ENCODE peak calls at places on chromosomes 3 and 15, in nine cellular contexts. K is mesenchymal stem cell, S is endodermal cell, U is MM.1S, T is colonic mucosa, F is IMR-90, D is H9, G is endothelial cell of umbilical vein, B is neural progenitor cell. V is an unnamed sample.
A peak's percentile ranks its signal among the peaks of the same experiment; 100 is the strongest.

GRCh38 chr3:129503387-129504010 is 24.9 kb upstream of the RHO start:
- DNase-seq in T (no peak), F (peak; percentile 57), K (peak; percentile 22), G (no peak), D (no peak), U (no peak), B (no peak), S (no peak), V (no peak)

GRCh38 chr3:51668756-51669155 is 2.3 kb upstream of the TEX264 start:
- DNase-seq in G (no peak), K (peak; percentile 27), T (no peak), S (no peak), U (no peak), F (peak; percentile 58), D (no peak), B (no peak), V (no peak)

GRCh38 chr3:13193320-13194284 is 120.4 kb upstream of the IQSEC1 start:
- DNase-seq in T (no peak), F (no peak), U (no peak), G (no peak), K (no peak), D (no peak), B (peak; percentile 45), S (no peak), V (no peak)

GRCh38 chr3:126412841-126413692 is 18.4 kb downstream of the CFAP100 start:
- DNase-seq in F (no peak), K (no peak), G (no peak), U (no peak), D (no peak), T (no peak), S (peak; percentile 37), B (no peak), V (peak; percentile 3)

GRCh38 chr3:169278092-169278491 is 385.4 kb downstream of the MECOM start:
- DNase-seq in K (no peak), T (no peak), G (no peak), B (no peak), D (no peak), U (no peak), S (no peak), F (no peak), V (no peak)

GRCh38 chr3:46442591-46443530 is 21.8 kb downstream of the LTF start:
- DNase-seq in F (no peak), K (peak; percentile 47), B (peak; percentile 60), G (no peak), D (no peak), T (peak; percentile 64), S (peak; percentile 64), U (no peak), V (peak; percentile 46)

GRCh38 chr3:36814776-36815175 is 50.4 kb upstream of the DCLK3 start:
- DNase-seq in D (no peak), G (no peak), T (no peak), B (no peak), K (no peak), S (peak; percentile 44), F (no peak), U (no peak), V (no peak)

GRCh38 chr3:194937751-194938358 is 252.2 kb downstream of the FAM43A start:
- DNase-seq in G (no peak), D (no peak), K (no peak), T (peak; percentile 17), S (no peak), F (no peak), B (no peak), U (no peak), V (no peak)

GRCh38 chr3:46926871-46927717 is 49.5 kb downstream of the CCDC12 start:
- DNase-seq in U (peak; percentile 61), B (no peak), G (peak; percentile 45), T (peak; percentile 42), D (no peak), S (no peak), K (no peak), F (no peak), V (no peak)

GRCh38 chr15:74599156-74599555 is 16.5 kb upstream of the CLK3 start:
- DNase-seq in S (no peak), B (no peak), T (no peak), K (no peak), G (no peak), F (no peak), U (no peak), D (no peak), V (no peak)

GRCh38 chr3:23481660-23482278 is 278.6 kb downstream of the UBE2E2 start:
- DNase-seq in D (no peak), T (no peak), S (no peak), G (no peak), U (no peak), F (no peak), K (peak; percentile 21), B (no peak), V (peak; percentile 34)

GRCh38 chr3:71641669-71642068 is 58.1 kb upstream of the FOXP1 start:
- DNase-seq in F (peak; percentile 7), G (no peak), T (no peak), B (no peak), U (no peak), K (no peak), S (no peak), D (no peak), V (no peak)

GRCh38 chr15:74855857-74856256 is 12.9 kb upstream of the ULK3 start:
- DNase-seq in G (no peak), K (no peak), U (no peak), T (no peak), S (no peak), F (no peak), B (no peak), D (no peak), V (peak; percentile 48)

GRCh38 chr3:38297947-38298711 is 16.0 kb downstream of the SLC22A14 start:
- DNase-seq in F (peak; percentile 29), K (peak; percentile 26), D (peak; percentile 5), G (peak; percentile 33), S (no peak), B (no peak), U (peak; percentile 23), T (no peak), V (no peak)

GRCh38 chr3:116440196-116440595 is 5.1 kb downstream of the LSAMP start:
- DNase-seq in B (peak; percentile 8), D (no peak), U (no peak), F (peak; percentile 94), G (no peak), T (no peak), K (peak; percentile 81), S (no peak), V (no peak)
- H3K9ac ChIP-seq in B (no peak overlapping the region), D (no peak overlapping the region), U (no peak overlapping the region), F (no peak overlapping the region), G (no peak overlapping the region), T (no peak overlapping the region), K (peak overlapping the region; percentile 48), S (no peak overlapping the region), V (no peak overlapping the region)

DNA sequence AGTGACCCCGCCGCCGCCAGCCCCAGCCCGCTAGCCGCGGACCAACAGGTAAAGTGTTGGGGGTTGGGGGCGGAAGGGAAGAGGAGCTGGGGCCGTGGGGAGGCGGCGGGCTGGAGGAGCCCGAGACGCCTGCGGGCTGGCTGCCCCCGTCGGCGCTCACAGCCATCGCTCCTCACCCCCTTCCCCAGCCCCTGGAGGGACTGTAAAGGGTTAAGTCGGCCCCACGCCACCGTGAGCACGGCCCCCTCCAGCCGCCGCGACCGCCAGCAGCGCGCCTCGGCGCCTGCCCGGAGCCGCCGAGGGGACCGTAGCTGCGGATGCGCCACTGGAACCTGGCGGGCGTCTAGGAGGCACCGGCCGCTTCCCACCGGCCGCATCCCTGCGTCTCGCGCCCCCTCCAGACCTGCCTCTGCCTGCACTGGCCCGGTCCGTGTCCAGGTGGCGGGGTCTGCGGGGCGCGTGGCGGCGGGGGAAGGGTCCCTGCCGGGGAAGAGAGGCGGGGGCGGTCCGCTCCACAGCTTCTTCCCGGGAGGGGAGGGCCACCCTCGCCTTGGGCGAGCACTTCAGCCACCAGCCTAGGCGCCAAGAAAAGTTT is 522 bp downstream of the MED12L start:
- DNase-seq in T (peak; percentile 20), U (peak; percentile 21), D (peak; percentile 58), G (no peak), B (peak; percentile 77), F (no peak), K (peak; percentile 31), S (peak; percentile 86), V (peak; percentile 82)
- H3K9ac ChIP-seq in T (no peak overlapping the region), U (peak overlapping the region; percentile 0), D (no peak overlapping the region), G (no peak overlapping the region), B (no peak overlapping the region), F (no peak overlapping the region), K (peak overlapping the region; percentile 36), S (peak overlapping the region; percentile 47), V (no peak overlapping the region)

DNA sequence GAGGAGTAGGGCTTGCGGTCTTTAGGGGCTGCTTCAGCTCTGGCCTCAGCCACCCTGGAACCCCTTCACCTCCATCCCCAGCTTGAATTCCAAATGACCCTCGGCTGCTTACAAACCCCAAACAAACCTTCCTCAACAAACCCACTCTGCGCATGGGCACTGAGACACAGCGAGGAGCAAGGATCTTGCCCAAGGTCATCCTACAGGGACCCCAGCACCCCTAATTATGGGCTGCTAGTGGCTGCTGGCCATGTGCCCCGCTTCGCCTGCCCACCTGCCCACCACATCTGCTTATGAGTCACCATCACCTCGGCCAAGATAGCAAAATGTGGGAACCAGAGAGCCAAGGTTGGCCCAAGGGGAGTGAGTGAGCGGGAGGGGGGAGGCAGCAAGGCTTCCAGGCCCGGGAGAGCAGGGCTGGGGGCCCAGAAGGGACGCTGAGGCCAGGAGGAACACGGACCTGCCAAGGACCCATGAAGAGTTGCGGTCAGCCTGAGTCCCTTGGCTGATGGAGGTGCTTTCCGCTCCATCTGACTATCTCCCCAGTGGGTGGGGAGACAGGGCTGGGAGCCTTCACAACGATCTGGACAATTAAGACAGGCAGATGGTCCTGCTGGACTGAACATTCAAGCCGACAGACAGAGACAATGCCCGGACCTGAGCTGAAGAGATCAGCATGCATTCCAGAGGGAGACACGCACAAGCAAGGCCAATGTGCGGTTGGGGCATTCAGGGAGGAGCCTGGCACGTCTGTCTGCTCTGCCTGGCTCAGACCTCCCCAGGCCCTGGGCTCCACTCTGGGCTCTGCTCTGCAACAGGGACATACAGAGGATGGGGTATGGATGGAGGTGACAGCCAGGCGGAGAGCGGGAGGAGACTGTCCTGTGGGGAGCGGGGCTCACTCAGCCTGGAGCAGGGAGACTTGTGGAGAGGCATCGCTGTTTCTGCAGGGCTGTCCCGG is 10.8 kb upstream of the GRIP2 start:
- DNase-seq in G (no peak), D (no peak), K (no peak), F (peak; percentile 5), B (peak; percentile 31), S (no peak), T (no peak), U (no peak), V (peak; percentile 58)
- H3K9ac ChIP-seq in G (no peak overlapping the region), D (no peak overlapping the region), K (no peak overlapping the region), F (no peak overlapping the region), B (no peak overlapping the region), S (no peak overlapping the region), T (no peak overlapping the region), U (no peak overlapping the region), V (no peak overlapping the region)

DNA sequence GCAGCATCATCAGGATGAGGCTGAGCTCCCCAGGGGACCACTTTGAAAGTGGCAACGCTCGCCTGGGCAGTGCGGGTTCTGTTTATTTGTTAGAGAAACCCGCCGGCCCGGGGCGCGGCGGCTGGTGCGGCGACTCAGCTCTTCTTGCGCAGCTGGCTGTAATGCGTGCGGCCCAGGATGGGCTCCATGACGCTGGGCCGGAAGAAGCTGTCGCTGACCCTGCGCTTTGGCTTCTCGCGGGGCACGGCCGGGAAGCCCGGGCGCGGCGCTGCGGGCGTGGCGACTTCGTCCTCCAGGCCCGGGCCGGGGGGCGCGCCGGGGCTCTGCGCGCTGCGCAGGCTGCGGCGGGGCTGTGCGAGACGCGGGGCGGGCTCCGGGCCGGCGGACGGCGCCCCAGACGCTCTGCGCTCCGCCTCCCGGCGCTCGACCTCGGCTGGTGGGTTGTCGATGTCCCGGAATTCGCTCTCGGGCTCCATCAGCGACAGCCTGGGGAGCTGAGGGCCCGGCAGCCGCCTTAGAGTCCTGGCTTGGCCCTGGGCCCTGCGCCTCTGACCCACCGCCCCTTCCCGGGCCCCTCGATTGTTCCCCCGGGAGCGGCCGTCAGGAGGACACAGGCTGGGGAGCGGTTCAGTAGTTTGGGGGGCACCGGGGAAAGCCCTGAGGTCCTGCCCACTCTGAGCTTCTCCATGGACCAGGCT is 10.3 kb upstream of the KIF7 start:
- DNase-seq in F (peak; percentile 59), U (peak; percentile 44), T (peak; percentile 58), K (peak; percentile 75), D (peak; percentile 64), S (peak; percentile 85), B (peak; percentile 82), G (peak; percentile 36), V (peak; percentile 91)
- H3K9ac ChIP-seq in F (peak overlapping the region; percentile 63), U (no peak overlapping the region), T (peak overlapping the region; percentile 83), K (peak overlapping the region; percentile 79), D (no peak overlapping the region), S (no peak overlapping the region), B (no peak overlapping the region), G (peak overlapping the region; percentile 54), V (no peak overlapping the region)

V was measured in SK-N-SH.